ENCODE peak calls at places on chromosomes 2 and 18, in ten cellular contexts. T is stomach, N is ovary, F is NB4, M is tibial nerve, O is spleen, R is A549, B is heart left ventricle, K is transverse colon, C is IMR-90. E is an unnamed sample.

GRCh38 chr2:230661072-230661957 is 51.3 kb upstream of the CAB39 start:
- DNase-seq in T (no peak), N (no peak), F (peak; percentile 55), M (no peak), O (no peak), R (no peak), B (no peak), K (no peak), C (no peak), E (no peak)

GRCh38 chr2:225328192-225328591 is 71.3 kb upstream of the NYAP2 start:
- DNase-seq in T (no peak), N (no peak), F (no peak), M (no peak), O (no peak), R (peak; percentile 8), B (no peak), K (no peak), C (peak; percentile 57), E (no peak)

GRCh38 chr18:37259711-37260110 is 305.9 kb downstream of the CELF4 start:
- DNase-seq in T (no peak), N (no peak), F (no peak), M (no peak), O (no peak), R (no peak), B (no peak), K (no peak), C (no peak), E (no peak)

GRCh38 chr2:128187032-128187654 is 96.1 kb downstream of the UGGT1 start:
- DNase-seq in T (no peak), N (no peak), F (no peak), M (no peak), O (no peak), R (no peak), B (no peak), K (no peak), C (peak; percentile 83), E (no peak)

GRCh38 chr18:49547701-49548100 is 14.2 kb upstream of the LIPG start:
- DNase-seq in T (no peak), N (no peak), F (peak; percentile 59), M (no peak), O (no peak), R (no peak), B (no peak), K (no peak), C (no peak), E (no peak)

GRCh38 chr2:191895195-191895594 is 48.3 kb upstream of the CAVIN2 start:
- DNase-seq in T (no peak), N (no peak), F (no peak), M (no peak), O (no peak), R (no peak), B (no peak), K (no peak), C (no peak), E (no peak)

GRCh38 chr18:66136039-66136438 is 385.2 kb downstream of the CDH7 start:
- DNase-seq in T (no peak), N (no peak), F (no peak), M (no peak), O (no peak), R (no peak), B (peak; percentile 30), K (no peak), C (no peak), E (no peak)

GRCh38 chr2:10977003-10977402 is 65.3 kb downstream of the KCNF1 start:
- DNase-seq in T (no peak), N (no peak), F (peak; percentile 95), M (no peak), O (peak; percentile 56), R (no peak), B (no peak), K (no peak), C (peak; percentile 24), E (no peak)

GRCh38 chr2:230671117-230671516 is 41.5 kb upstream of the CAB39 start:
- DNase-seq in T (no peak), N (no peak), F (no peak), M (no peak), O (no peak), R (no peak), B (no peak), K (no peak), C (peak; percentile 93), E (no peak)

GRCh38 chr2:19714926-19715325 is 186.9 kb downstream of the TTC32 start:
- DNase-seq in T (no peak), N (no peak), F (no peak), M (no peak), O (no peak), R (no peak), B (no peak), K (no peak), C (peak; percentile 54), E (no peak)

GRCh38 chr18:59900222-59901128 is 679 bp downstream of the PMAIP1 start:
- DNase-seq in T (peak; percentile 44), N (no peak), F (peak; percentile 91), M (no peak), O (peak; percentile 85), R (no peak), B (no peak), K (peak; percentile 64), C (peak; percentile 85), E (no peak)

GRCh38 chr18:59897321-59897954 is 2.4 kb upstream of the PMAIP1 start:
- DNase-seq in T (no peak), N (no peak), F (no peak), M (no peak), O (no peak), R (no peak), B (no peak), K (no peak), C (no peak), E (no peak)

GRCh38 chr18:59898609-59899297 is 1.0 kb upstream of the PMAIP1 start:
- DNase-seq in T (no peak), N (no peak), F (no peak), M (no peak), O (peak; percentile 79), R (no peak), B (no peak), K (no peak), C (no peak), E (no peak)

GRCh38 chr18:59898093-59898492 is 1.7 kb upstream of the PMAIP1 start:
- DNase-seq in T (no peak), N (no peak), F (no peak), M (no peak), O (no peak), R (no peak), B (no peak), K (no peak), C (no peak), E (no peak)

DNA sequence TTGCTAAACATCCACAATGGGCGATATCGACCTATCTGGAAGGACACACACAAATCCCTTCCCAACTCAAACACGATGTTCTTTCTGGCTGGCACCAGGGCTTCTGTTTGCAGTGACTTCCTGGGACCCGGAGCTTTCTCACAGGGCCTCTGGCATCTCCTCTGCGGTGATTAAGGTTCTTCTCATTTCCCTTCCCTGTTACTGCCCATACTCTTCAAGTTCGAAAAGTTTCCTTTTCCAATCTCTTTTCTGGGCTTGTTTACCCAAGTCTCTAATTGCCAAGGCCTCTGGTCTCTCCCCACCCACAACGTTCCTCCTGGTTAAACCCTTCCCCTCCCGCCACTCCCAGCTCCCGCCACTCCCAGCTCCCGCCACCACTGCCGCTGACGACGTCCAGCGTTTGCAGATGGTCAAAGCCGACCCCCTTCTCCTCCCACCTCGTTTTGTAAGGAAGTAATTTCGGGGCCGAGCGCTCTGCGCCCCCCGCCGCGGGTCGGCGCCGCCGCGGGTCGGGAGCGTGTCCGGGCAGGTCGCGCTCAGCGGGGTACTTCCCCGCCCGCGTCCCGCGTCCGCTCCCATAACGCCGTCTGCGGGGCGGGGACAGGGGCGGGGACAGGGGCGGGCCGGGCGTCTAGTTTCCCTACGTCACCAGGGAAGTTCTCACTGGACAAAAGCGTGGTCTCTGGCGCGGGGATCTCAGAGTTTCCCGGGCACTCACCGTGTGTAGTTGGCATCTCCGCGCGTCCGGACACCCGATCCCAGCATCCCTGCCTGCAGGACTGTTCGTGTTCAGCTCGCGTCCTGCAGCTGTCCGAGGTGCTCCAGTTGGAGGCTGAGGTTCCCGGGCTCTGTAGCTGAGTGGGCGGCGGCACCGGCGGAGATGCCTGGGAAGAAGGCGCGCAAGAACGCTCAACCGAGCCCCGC is at the start of gene PMAIP1:
- DNase-seq in T (peak; percentile 89), N (peak; percentile 82), F (peak; percentile 88), M (peak; percentile 69), O (peak; percentile 96), R (peak; percentile 72), B (peak; percentile 79), K (peak; percentile 92), C (peak; percentile 94), E (peak; percentile 97)
- TF ChIP-seq POLR2A in T (no peak), N (peak; percentile 51), F (peak; percentile 90), M (peak; percentile 67), O (peak; percentile 91), R (peak; percentile 99), B (no peak), K (peak; percentile 94), C (peak; percentile 100), E (no peak)

DNA sequence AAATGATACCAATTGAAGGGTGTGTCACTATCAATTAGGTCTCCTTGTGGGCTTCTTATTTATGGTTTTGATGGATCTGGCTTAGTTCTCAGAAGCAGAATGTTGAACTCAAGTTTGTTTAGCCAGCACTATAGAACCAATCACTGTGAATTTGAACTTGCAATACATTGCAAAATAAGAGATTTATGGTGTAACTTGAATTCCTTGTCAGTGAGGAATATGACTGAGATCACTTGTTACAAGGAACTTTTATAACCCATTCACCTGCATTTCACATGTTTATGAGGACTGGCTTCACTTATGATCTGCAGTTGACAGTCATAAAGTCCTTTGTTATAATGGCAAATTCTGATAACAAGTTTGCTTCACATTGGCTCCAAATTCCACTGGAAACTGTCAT is 9.8 kb downstream of the GATA6 start:
- DNase-seq in T (no peak), N (no peak), F (no peak), M (no peak), O (no peak), R (no peak), B (no peak), K (no peak), C (no peak), E (no peak)
- TF ChIP-seq CTCF in T (no peak), N (no peak), F (no peak), M (no peak), O (no peak), R (no peak), B (no peak), K (no peak), C (no peak), E (no peak)

GRCh38 chr2:202432776-202433175 is 56.6 kb downstream of the BMPR2 start:
- DNase-seq in T (no peak), N (no peak), F (no peak), M (no peak), O (no peak), R (no peak), B (no peak), K (no peak), C (no peak), E (no peak)
- H3K4me3 ChIP-seq in T (no peak overlapping the region), N (no peak overlapping the region), F (no peak overlapping the region), M (no peak overlapping the region), O (no peak overlapping the region), R (no peak overlapping the region), B (no peak overlapping the region), K (no peak overlapping the region), C (no peak overlapping the region), E (no peak overlapping the region)

DNA sequence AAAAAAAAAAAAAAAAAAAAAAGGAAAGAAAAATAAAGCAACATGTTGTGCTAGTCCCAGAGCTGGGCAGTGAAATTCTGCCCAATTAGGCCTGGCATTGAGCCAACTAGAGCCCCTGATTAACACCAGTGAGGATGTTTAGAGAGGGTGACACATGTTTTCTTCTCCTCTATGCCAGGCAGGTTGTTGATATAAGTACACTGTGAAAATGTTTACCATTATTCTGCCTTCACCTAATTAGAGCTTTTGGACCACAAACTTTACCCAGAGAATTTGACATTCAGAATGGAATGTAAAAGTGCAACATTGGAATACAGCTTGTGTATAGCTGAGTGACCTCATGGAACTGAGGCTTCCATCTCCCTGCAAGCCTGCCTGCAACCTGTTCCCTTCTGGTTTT is 95.9 kb upstream of the MSH2 start:
- DNase-seq in T (no peak), N (no peak), F (no peak), M (no peak), O (peak; percentile 6), R (no peak), B (no peak), K (no peak), C (peak; percentile 76), E (peak; percentile 50)
- TF ChIP-seq POLR2A in T (no peak), N (no peak), F (no peak), M (no peak), O (no peak), R (no peak), B (no peak), K (no peak), C (no peak), E (no peak)

E was measured in lower leg skin.